ENCODE peak calls at places on chromosomes 2 and 18, in nine cellular contexts. One of them, this sample, is unnamed.

GRCh38 chr2:241931976-241932894 is 62.7 kb downstream of the RTP5 start:
- DNase-seq in fibroblast of villous mesenchyme: no peak
- DNase-seq in right cardiac atrium: no peak
- DNase-seq in cardiac fibroblast: no peak
- DNase-seq in esophagus muscularis mucosa: no peak
- DNase-seq in BJ: no peak
- DNase-seq in astrocyte of the spinal cord: no peak
- DNase-seq in SJSA1: no peak
- DNase-seq in mesendoderm: no peak
- DNase-seq in this sample: no peak

GRCh38 chr2:138223321-138223720 is 259.0 kb downstream of the HNMT start:
- DNase-seq in fibroblast of villous mesenchyme: no peak
- DNase-seq in right cardiac atrium: no peak
- DNase-seq in cardiac fibroblast: no peak
- DNase-seq in esophagus muscularis mucosa: no peak
- DNase-seq in BJ: no peak
- DNase-seq in astrocyte of the spinal cord: peak
- DNase-seq in SJSA1: no peak
- DNase-seq in mesendoderm: no peak
- DNase-seq in this sample: no peak

GRCh38 chr2:143891879-143892308 is 628.0 kb downstream of the ZEB2 start:
- DNase-seq in fibroblast of villous mesenchyme: no peak
- DNase-seq in right cardiac atrium: no peak
- DNase-seq in cardiac fibroblast: no peak
- DNase-seq in esophagus muscularis mucosa: no peak
- DNase-seq in BJ: no peak
- DNase-seq in astrocyte of the spinal cord: no peak
- DNase-seq in SJSA1: no peak
- DNase-seq in mesendoderm: peak
- DNase-seq in this sample: no peak

GRCh38 chr2:222398446-222398885 is 25.9 kb upstream of the SGPP2 start:
- DNase-seq in fibroblast of villous mesenchyme: no peak
- DNase-seq in right cardiac atrium: no peak
- DNase-seq in cardiac fibroblast: peak
- DNase-seq in esophagus muscularis mucosa: no peak
- DNase-seq in BJ: no peak
- DNase-seq in astrocyte of the spinal cord: no peak
- DNase-seq in SJSA1: no peak
- DNase-seq in mesendoderm: no peak
- DNase-seq in this sample: no peak

GRCh38 chr2:181008418-181008817 is 28.0 kb downstream of the UBE2E3 start:
- DNase-seq in fibroblast of villous mesenchyme: peak
- DNase-seq in right cardiac atrium: peak
- DNase-seq in cardiac fibroblast: peak
- DNase-seq in esophagus muscularis mucosa: no peak
- DNase-seq in BJ: no peak
- DNase-seq in astrocyte of the spinal cord: no peak
- DNase-seq in SJSA1: no peak
- DNase-seq in mesendoderm: peak
- DNase-seq in this sample: no peak

GRCh38 chr2:1539441-1539840 is 126.2 kb downstream of the TPO start:
- DNase-seq in fibroblast of villous mesenchyme: no peak
- DNase-seq in right cardiac atrium: no peak
- DNase-seq in cardiac fibroblast: no peak
- DNase-seq in esophagus muscularis mucosa: no peak
- DNase-seq in BJ: no peak
- DNase-seq in astrocyte of the spinal cord: no peak
- DNase-seq in SJSA1: no peak
- DNase-seq in mesendoderm: no peak
- DNase-seq in this sample: no peak

GRCh38 chr2:130824492-130825061 is 12.1 kb upstream of the ARHGEF4 start:
- DNase-seq in fibroblast of villous mesenchyme: peak
- DNase-seq in right cardiac atrium: no peak
- DNase-seq in cardiac fibroblast: peak
- DNase-seq in esophagus muscularis mucosa: no peak
- DNase-seq in BJ: peak
- DNase-seq in astrocyte of the spinal cord: peak
- DNase-seq in SJSA1: peak
- DNase-seq in mesendoderm: peak
- DNase-seq in this sample: peak

GRCh38 chr2:15212249-15212648 is 348.9 kb downstream of the NBAS start:
- DNase-seq in fibroblast of villous mesenchyme: no peak
- DNase-seq in right cardiac atrium: no peak
- DNase-seq in cardiac fibroblast: no peak
- DNase-seq in esophagus muscularis mucosa: no peak
- DNase-seq in BJ: no peak
- DNase-seq in astrocyte of the spinal cord: no peak
- DNase-seq in SJSA1: no peak
- DNase-seq in mesendoderm: no peak
- DNase-seq in this sample: no peak

GRCh38 chr2:42128731-42129486 is 40.2 kb upstream of the EML4 start:
- DNase-seq in fibroblast of villous mesenchyme: peak
- DNase-seq in right cardiac atrium: no peak
- DNase-seq in cardiac fibroblast: peak
- DNase-seq in esophagus muscularis mucosa: no peak
- DNase-seq in BJ: peak
- DNase-seq in astrocyte of the spinal cord: peak
- DNase-seq in SJSA1: peak
- DNase-seq in mesendoderm: no peak
- DNase-seq in this sample: peak

GRCh38 chr2:65940856-65941255 is 494.1 kb upstream of the MEIS1 start:
- DNase-seq in fibroblast of villous mesenchyme: no peak
- DNase-seq in right cardiac atrium: no peak
- DNase-seq in cardiac fibroblast: no peak
- DNase-seq in esophagus muscularis mucosa: no peak
- DNase-seq in BJ: no peak
- DNase-seq in astrocyte of the spinal cord: no peak
- DNase-seq in SJSA1: no peak
- DNase-seq in mesendoderm: no peak
- DNase-seq in this sample: no peak

GRCh38 chr18:47975701-47976100 is 45.2 kb upstream of the SMAD2 start:
- DNase-seq in fibroblast of villous mesenchyme: no peak
- DNase-seq in right cardiac atrium: no peak
- DNase-seq in cardiac fibroblast: no peak
- DNase-seq in esophagus muscularis mucosa: no peak
- DNase-seq in BJ: no peak
- DNase-seq in astrocyte of the spinal cord: no peak
- DNase-seq in SJSA1: no peak
- DNase-seq in mesendoderm: peak
- DNase-seq in this sample: no peak

GRCh38 chr2:22055784-22056620 is 932.2 kb downstream of the TDRD15 start:
- DNase-seq in fibroblast of villous mesenchyme: no peak
- DNase-seq in right cardiac atrium: no peak
- DNase-seq in cardiac fibroblast: no peak
- DNase-seq in esophagus muscularis mucosa: no peak
- DNase-seq in BJ: no peak
- DNase-seq in astrocyte of the spinal cord: no peak
- DNase-seq in SJSA1: no peak
- DNase-seq in mesendoderm: no peak
- DNase-seq in this sample: no peak
- H3K4me3 ChIP-seq in fibroblast of villous mesenchyme: no peak
- H3K4me3 ChIP-seq in right cardiac atrium: no peak
- H3K4me3 ChIP-seq in cardiac fibroblast: no peak
- H3K4me3 ChIP-seq in esophagus muscularis mucosa: no peak
- H3K4me3 ChIP-seq in BJ: no peak
- H3K4me3 ChIP-seq in astrocyte of the spinal cord: no peak
- H3K4me3 ChIP-seq in SJSA1: no peak
- H3K4me3 ChIP-seq in mesendoderm: no peak
- H3K4me3 ChIP-seq in this sample: no peak

GRCh38 chr2:99940963-99941362 is 201.4 kb downstream of the AFF3 start:
- DNase-seq in fibroblast of villous mesenchyme: peak
- DNase-seq in right cardiac atrium: no peak
- DNase-seq in cardiac fibroblast: peak
- DNase-seq in esophagus muscularis mucosa: peak
- DNase-seq in BJ: peak
- DNase-seq in astrocyte of the spinal cord: peak
- DNase-seq in SJSA1: no peak
- DNase-seq in mesendoderm: no peak
- DNase-seq in this sample: peak
- H3K4me3 ChIP-seq in fibroblast of villous mesenchyme: no peak
- H3K4me3 ChIP-seq in right cardiac atrium: no peak
- H3K4me3 ChIP-seq in cardiac fibroblast: no peak
- H3K4me3 ChIP-seq in esophagus muscularis mucosa: no peak
- H3K4me3 ChIP-seq in BJ: no peak
- H3K4me3 ChIP-seq in astrocyte of the spinal cord: no peak
- H3K4me3 ChIP-seq in SJSA1: no peak
- H3K4me3 ChIP-seq in mesendoderm: no peak
- H3K4me3 ChIP-seq in this sample: no peak

GRCh38 chr2:74181739-74182138 is 3.1 kb upstream of the MOB1A start:
- DNase-seq in fibroblast of villous mesenchyme: peak
- DNase-seq in right cardiac atrium: no peak
- DNase-seq in cardiac fibroblast: no peak
- DNase-seq in esophagus muscularis mucosa: no peak
- DNase-seq in BJ: no peak
- DNase-seq in astrocyte of the spinal cord: no peak
- DNase-seq in SJSA1: no peak
- DNase-seq in mesendoderm: no peak
- DNase-seq in this sample: no peak
- H3K4me3 ChIP-seq in fibroblast of villous mesenchyme: no peak
- H3K4me3 ChIP-seq in right cardiac atrium: no peak
- H3K4me3 ChIP-seq in cardiac fibroblast: no peak
- H3K4me3 ChIP-seq in esophagus muscularis mucosa: no peak
- H3K4me3 ChIP-seq in BJ: no peak
- H3K4me3 ChIP-seq in astrocyte of the spinal cord: no peak
- H3K4me3 ChIP-seq in SJSA1: no peak
- H3K4me3 ChIP-seq in mesendoderm: no peak
- H3K4me3 ChIP-seq in this sample: no peak

GRCh38 chr2:96887419-96888081 is 17.7 kb upstream of the SEMA4C start:
- DNase-seq in fibroblast of villous mesenchyme: peak
- DNase-seq in right cardiac atrium: peak
- DNase-seq in cardiac fibroblast: no peak
- DNase-seq in esophagus muscularis mucosa: no peak
- DNase-seq in BJ: no peak
- DNase-seq in astrocyte of the spinal cord: no peak
- DNase-seq in SJSA1: no peak
- DNase-seq in mesendoderm: peak
- DNase-seq in this sample: no peak
- H3K4me3 ChIP-seq in fibroblast of villous mesenchyme: no peak
- H3K4me3 ChIP-seq in right cardiac atrium: no peak
- H3K4me3 ChIP-seq in cardiac fibroblast: no peak
- H3K4me3 ChIP-seq in esophagus muscularis mucosa: peak
- H3K4me3 ChIP-seq in BJ: no peak
- H3K4me3 ChIP-seq in astrocyte of the spinal cord: no peak
- H3K4me3 ChIP-seq in SJSA1: no peak
- H3K4me3 ChIP-seq in mesendoderm: no peak
- H3K4me3 ChIP-seq in this sample: no peak

DNA sequence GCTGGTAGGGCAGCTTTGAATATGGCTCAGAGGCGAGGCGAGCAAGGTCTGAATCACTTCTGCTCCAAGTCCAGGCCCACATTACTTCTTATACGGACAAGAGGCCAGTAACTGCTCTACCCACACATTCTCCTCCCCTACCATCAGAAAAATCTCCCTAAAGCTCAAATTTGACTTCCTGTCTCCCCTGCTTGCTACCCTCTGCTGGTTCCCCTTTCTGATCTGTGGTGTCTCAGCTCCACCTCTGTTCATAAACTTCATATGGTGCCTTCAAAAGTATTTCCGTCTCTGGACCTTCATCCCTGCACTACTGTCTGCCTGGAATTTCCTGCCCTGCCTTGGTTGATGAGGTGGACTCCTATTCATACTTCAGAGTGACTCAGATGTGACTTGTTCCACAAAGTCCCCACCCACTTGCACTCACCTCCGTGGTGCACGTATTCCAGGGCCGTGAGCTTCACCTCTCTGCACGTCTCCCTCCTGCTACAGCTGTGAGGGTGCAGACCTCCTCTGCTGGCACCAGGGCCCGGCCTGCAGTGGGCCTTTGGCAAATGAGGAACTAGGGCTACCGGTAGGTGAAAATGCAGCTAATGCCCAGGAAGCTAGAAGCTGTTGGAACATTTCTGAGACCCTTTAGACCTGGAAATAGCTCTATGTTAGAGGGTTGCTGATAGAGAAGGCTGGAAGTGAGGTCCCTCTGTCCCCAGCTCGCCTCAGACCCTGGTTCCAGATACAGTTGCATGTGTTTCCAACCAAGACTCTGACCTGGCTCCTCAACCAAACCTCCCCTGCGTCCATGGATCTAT is 24.6 kb upstream of the KCMF1 start:
- DNase-seq in fibroblast of villous mesenchyme: no peak
- DNase-seq in right cardiac atrium: peak
- DNase-seq in cardiac fibroblast: peak
- DNase-seq in esophagus muscularis mucosa: no peak
- DNase-seq in BJ: peak
- DNase-seq in astrocyte of the spinal cord: peak
- DNase-seq in SJSA1: peak
- DNase-seq in mesendoderm: no peak
- DNase-seq in this sample: no peak
- H3K4me3 ChIP-seq in fibroblast of villous mesenchyme: no peak
- H3K4me3 ChIP-seq in right cardiac atrium: no peak
- H3K4me3 ChIP-seq in cardiac fibroblast: no peak
- H3K4me3 ChIP-seq in esophagus muscularis mucosa: no peak
- H3K4me3 ChIP-seq in BJ: no peak
- H3K4me3 ChIP-seq in astrocyte of the spinal cord: no peak
- H3K4me3 ChIP-seq in SJSA1: no peak
- H3K4me3 ChIP-seq in mesendoderm: no peak
- H3K4me3 ChIP-seq in this sample: no peak

GRCh38 chr2:118150294-118150693 is 62.0 kb downstream of the INSIG2 start:
- DNase-seq in fibroblast of villous mesenchyme: no peak
- DNase-seq in right cardiac atrium: no peak
- DNase-seq in cardiac fibroblast: no peak
- DNase-seq in esophagus muscularis mucosa: peak
- DNase-seq in BJ: no peak
- DNase-seq in astrocyte of the spinal cord: no peak
- DNase-seq in SJSA1: no peak
- DNase-seq in mesendoderm: no peak
- DNase-seq in this sample: no peak
- H3K4me3 ChIP-seq in fibroblast of villous mesenchyme: no peak
- H3K4me3 ChIP-seq in right cardiac atrium: no peak
- H3K4me3 ChIP-seq in cardiac fibroblast: no peak
- H3K4me3 ChIP-seq in esophagus muscularis mucosa: no peak
- H3K4me3 ChIP-seq in BJ: no peak
- H3K4me3 ChIP-seq in astrocyte of the spinal cord: no peak
- H3K4me3 ChIP-seq in SJSA1: no peak
- H3K4me3 ChIP-seq in mesendoderm: no peak
- H3K4me3 ChIP-seq in this sample: no peak

This sample was measured in AG09309.